ENCODE peak calls at places on chromosomes 1 and 21, in four cellular contexts. I, O, C and R are unnamed samples.

GRCh38 chr1:206000641-206001339 is 2.4 kb downstream of the RAB7B start:
- DNase-seq in I (no peak), O (no peak), C (peak; percentile 9), R (no peak)

GRCh38 chr1:238439483-238439882 is 548.8 kb upstream of the ZP4 start:
- DNase-seq in I (no peak), O (no peak), C (no peak), R (no peak)

GRCh38 chr1:94335950-94336349 is 82.2 kb upstream of the ABCD3 start:
- DNase-seq in I (peak; percentile 87), O (peak; percentile 94), C (peak; percentile 74), R (peak; percentile 97)

GRCh38 chr1:18632711-18633427 is 2.2 kb downstream of the PAX7 start:
- DNase-seq in I (no peak), O (no peak), C (no peak), R (no peak)

GRCh38 chr1:46425740-46426139 is 31.6 kb downstream of the FAAH start:
- DNase-seq in I (no peak), O (no peak), C (peak; percentile 50), R (no peak)

GRCh38 chr1:176987016-176987415 is 177.5 kb downstream of the ASTN1 start:
- DNase-seq in I (no peak), O (no peak), C (no peak), R (peak; percentile 56)

GRCh38 chr1:21308847-21309652 is 18.8 kb upstream of the ECE1 start:
- DNase-seq in I (no peak), O (peak; percentile 70), C (peak; percentile 60), R (no peak)

GRCh38 chr1:205301220-205301821 is 20.2 kb downstream of the NUAK2 start:
- DNase-seq in I (peak; percentile 73), O (peak; percentile 96), C (no peak), R (peak; percentile 98)

GRCh38 chr1:81695741-81696140 is 105.0 kb upstream of the ADGRL2 start:
- DNase-seq in I (no peak), O (peak; percentile 74), C (no peak), R (peak; percentile 96)

GRCh38 chr1:32925360-32926142 is 24.4 kb upstream of the TMEM54 start:
- DNase-seq in I (no peak), O (peak; percentile 22), C (peak; percentile 37), R (peak; percentile 23)

GRCh38 chr1:158989424-158989823 is 20.3 kb upstream of the IFI16 start:
- DNase-seq in I (no peak), O (no peak), C (no peak), R (no peak)

GRCh38 chr1:17675681-17676243 is 79.4 kb upstream of the ACTL8 start:
- DNase-seq in I (no peak), O (no peak), C (no peak), R (no peak)

GRCh38 chr1:164733070-164733469 is 174.1 kb downstream of the PBX1 start:
- DNase-seq in I (no peak), O (peak; percentile 76), C (no peak), R (peak; percentile 65)

GRCh38 chr1:244850099-244850852 is 14.1 kb downstream of the HNRNPU start:
- DNase-seq in I (no peak), O (no peak), C (no peak), R (no peak)

GRCh38 chr1:62097464-62097863 is 97.2 kb upstream of the L1TD1 start:
- DNase-seq in I (no peak), O (no peak), C (no peak), R (no peak)

GRCh38 chr1:246528933-246529731 is 22.1 kb upstream of the SMYD3 start:
- DNase-seq in I (no peak), O (no peak), C (no peak), R (no peak)

GRCh38 chr21:38989745-38990423 is 184.2 kb downstream of the ETS2 start:
- DNase-seq in I (peak; percentile 79), O (peak; percentile 95), C (no peak), R (peak; percentile 89)

GRCh38 chr21:44065428-44065827 is 41.8 kb upstream of the PWP2 start:
- DNase-seq in I (no peak), O (no peak), C (no peak), R (peak; percentile 63)

GRCh38 chr1:218646288-218646687 is 301.2 kb downstream of the TGFB2 start:
- DNase-seq in I (no peak), O (no peak), C (no peak), R (no peak)

GRCh38 chr1:201481761-201482493 is 12.9 kb upstream of the PHLDA3 start:
- DNase-seq in I (peak; percentile 45), O (peak; percentile 82), C (peak; percentile 90), R (peak; percentile 83)

GRCh38 chr1:89907669-89908293 is 86.9 kb downstream of the LRRC8D start:
- DNase-seq in I (peak; percentile 31), O (peak; percentile 50), C (no peak), R (peak; percentile 62)

GRCh38 chr1:214898154-214898553 is 184.4 kb upstream of the KCNK2 start:
- DNase-seq in I (no peak), O (no peak), C (no peak), R (no peak)

GRCh38 chr1:224338150-224338838 is 8.3 kb upstream of the NVL start:
- DNase-seq in I (no peak), O (no peak), C (no peak), R (no peak)

GRCh38 chr1:230395932-230396331 is 30.2 kb downstream of the PGBD5 start:
- DNase-seq in I (no peak), O (no peak), C (no peak), R (no peak)

GRCh38 chr1:92410706-92411105 is 76.0 kb downstream of the GFI1 start:
- DNase-seq in I (no peak), O (no peak), C (no peak), R (no peak)

GRCh38 chr1:236156512-236157208 is 14.3 kb downstream of the GPR137B start:
- DNase-seq in I (no peak), O (no peak), C (peak; percentile 41), R (no peak)

GRCh38 chr1:201307760-201308499 is 24.6 kb downstream of the PKP1 start:
- DNase-seq in I (no peak), O (no peak), C (no peak), R (no peak)

GRCh38 chr1:226447932-226448670 is 40.2 kb upstream of the PARP1 start:
- DNase-seq in I (no peak), O (peak; percentile 20), C (no peak), R (no peak)

DNA sequence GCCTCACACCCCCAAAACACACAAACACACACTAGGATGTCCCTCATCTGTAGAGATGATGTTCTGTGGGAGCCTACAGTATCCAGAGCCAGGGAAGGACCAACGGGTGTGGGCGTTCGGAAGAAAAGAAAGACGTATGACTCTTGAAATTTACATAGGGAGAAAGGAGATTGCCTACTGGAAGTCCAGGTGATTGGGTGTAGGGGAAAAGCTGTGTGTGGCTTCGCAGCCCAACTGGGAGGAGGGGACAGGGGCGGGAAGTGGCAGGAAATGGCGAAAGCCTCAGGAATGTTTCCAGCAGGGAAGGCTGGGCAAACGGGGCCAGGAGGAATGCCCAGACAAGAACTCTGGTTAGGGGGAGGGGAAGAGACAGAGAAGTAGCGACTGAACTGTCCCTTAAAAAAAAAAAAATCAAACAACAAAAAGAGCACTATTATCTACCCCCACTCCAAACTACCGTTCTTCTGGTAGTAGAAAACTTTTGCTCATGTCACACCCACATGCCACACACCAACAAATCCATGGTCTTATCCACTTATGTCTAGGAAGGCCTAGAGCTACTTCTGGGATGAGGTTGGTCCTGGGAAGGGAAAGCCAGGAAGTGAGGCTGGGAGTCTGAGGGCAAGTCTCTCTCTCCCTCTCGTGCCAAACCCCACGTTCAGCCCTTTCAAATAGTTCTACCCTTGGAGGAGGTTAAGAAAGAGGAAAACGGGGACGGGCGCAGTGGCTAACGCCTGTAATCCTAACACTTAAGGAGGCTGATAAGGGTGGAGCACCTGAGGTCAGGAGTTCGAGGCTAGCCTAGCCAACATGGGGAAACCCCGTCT is 1.8 kb upstream of the CKS1B start:
- DNase-seq in I (peak; percentile 87), O (peak; percentile 97), C (no peak), R (peak; percentile 98)
- H3K4me3 ChIP-seq in I (peak overlapping the region; percentile 72), O (peak overlapping the region; percentile 71), C (peak overlapping the region; percentile 72), R (peak overlapping the region; percentile 83)

DNA sequence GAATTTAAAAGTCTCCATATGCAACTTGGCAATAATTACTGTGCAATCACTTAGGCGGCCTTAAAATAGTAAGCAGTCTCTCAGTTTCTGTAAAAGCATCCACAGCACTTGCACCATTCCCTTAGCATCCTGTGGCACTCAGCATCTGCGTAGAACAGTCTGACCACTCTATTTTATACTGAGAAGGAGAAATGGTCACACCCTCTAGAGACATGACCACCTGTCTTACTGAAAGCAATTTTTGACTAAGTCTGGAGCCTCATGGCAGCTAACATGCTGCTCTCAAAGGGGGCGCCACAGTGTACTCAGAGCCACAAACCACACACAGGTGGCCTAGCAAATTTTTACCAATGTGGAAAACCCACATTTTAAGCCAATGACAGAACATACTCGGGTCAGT is 62.0 kb downstream of the KCNK1 start:
- DNase-seq in I (no peak), O (no peak), C (no peak), R (no peak)
- TF ChIP-seq CTCF in I (no peak), O (no peak), C (no peak), R (no peak)

GRCh38 chr1:15412843-15413242 is 3.2 kb downstream of the EFHD2 start:
- DNase-seq in I (no peak), O (no peak), C (no peak), R (no peak)
- H3K4me3 ChIP-seq in I (no peak overlapping the region), O (no peak overlapping the region), C (peak overlapping the region; percentile 98), R (no peak overlapping the region)

GRCh38 chr1:53188099-53188498 is 8.5 kb upstream of the CPT2 start:
- DNase-seq in I (no peak), O (no peak), C (no peak), R (no peak)

GRCh38 chr1:53189061-53189460 is 7.6 kb upstream of the CPT2 start:
- DNase-seq in I (no peak), O (no peak), C (no peak), R (no peak)

GRCh38 chr1:53187371-53187770 is 9.3 kb upstream of the CPT2 start:
- DNase-seq in I (no peak), O (no peak), C (no peak), R (no peak)

GRCh38 chr1:53186533-53186932 is 10.1 kb upstream of the CPT2 start:
- DNase-seq in I (no peak), O (no peak), C (no peak), R (no peak)

GRCh38 chr1:53190210-53190611 is 6.4 kb upstream of the CPT2 start:
- DNase-seq in I (no peak), O (no peak), C (no peak), R (no peak)
- TF ChIP-seq CTCF in I (no peak), O (peak; percentile 19), C (no peak), R (no peak)